ENCODE peak calls at places on chromosomes 13 and 19, in four cellular contexts. V, E, M and O are unnamed samples.

GRCh38 chr13:45718992-45719391 is 16.9 kb downstream of the CBY2 start:
- DNase-seq in V (no peak), E (no peak), M (no peak), O (no peak)

GRCh38 chr19:54325194-54325621 is 12.2 kb upstream of the LILRA5 start:
- DNase-seq in V (peak), E (peak), M (peak), O (peak)

GRCh38 chr13:80157261-80157942 is 183.5 kb downstream of the SPRY2 start:
- DNase-seq in V (no peak), E (no peak), M (no peak), O (no peak)

GRCh38 chr13:110421696-110422395 is 114.8 kb downstream of the COL4A2 start:
- DNase-seq in V (no peak), E (no peak), M (peak), O (no peak)

GRCh38 chr13:27783111-27783510 is 9.2 kb upstream of the GSX1 start:
- DNase-seq in V (peak), E (no peak), M (no peak), O (no peak)

GRCh38 chr13:62137629-62138405 is 722.2 kb upstream of the PCDH20 start:
- DNase-seq in V (no peak), E (no peak), M (no peak), O (no peak)

GRCh38 chr13:20193924-20194631 is 1.3 kb upstream of the GJB2 start:
- DNase-seq in V (no peak), E (no peak), M (no peak), O (no peak)

GRCh38 chr13:99969934-99970760 is 1.4 kb downstream of the ZIC5 start:
- DNase-seq in V (no peak), E (no peak), M (peak), O (no peak)

GRCh38 chr13:66364346-66364745 is 865.8 kb downstream of the PCDH9 start:
- DNase-seq in V (no peak), E (no peak), M (no peak), O (no peak)